ENCODE peak calls at places on chromosomes 3 and 15, in six cellular contexts. One of them, this sample, is unnamed.

GRCh38 chr3:98657429-98657828 is 64.0 kb upstream of the CPOX start:
- DNase-seq in omental fat pad: no peak
- DNase-seq in glutamatergic neuron: peak
- DNase-seq in heart left ventricle: peak
- DNase-seq in RWPE1: no peak
- DNase-seq in cardiac muscle cell: no peak
- DNase-seq in this sample: peak

GRCh38 chr15:29671308-29671981 is 150.8 kb downstream of the TJP1 start:
- DNase-seq in RWPE1: no peak
- DNase-seq in cardiac muscle cell: peak
- DNase-seq in omental fat pad: no peak
- DNase-seq in heart left ventricle: no peak
- DNase-seq in glutamatergic neuron: no peak
- DNase-seq in this sample: no peak

GRCh38 chr3:134430950-134431445 is 54.8 kb downstream of the ANAPC13 start:
- DNase-seq in glutamatergic neuron: no peak
- DNase-seq in RWPE1: no peak
- DNase-seq in omental fat pad: no peak
- DNase-seq in heart left ventricle: no peak
- DNase-seq in cardiac muscle cell: no peak
- DNase-seq in this sample: no peak

GRCh38 chr3:159252274-159252673 is 450.4 kb downstream of the MFSD1 start:
- DNase-seq in RWPE1: no peak
- DNase-seq in heart left ventricle: no peak
- DNase-seq in cardiac muscle cell: peak
- DNase-seq in omental fat pad: no peak
- DNase-seq in glutamatergic neuron: no peak
- DNase-seq in this sample: no peak

GRCh38 chr3:33426630-33427341 is 13.4 kb downstream of the UBP1 start:
- DNase-seq in cardiac muscle cell: no peak
- DNase-seq in heart left ventricle: no peak
- DNase-seq in RWPE1: no peak
- DNase-seq in glutamatergic neuron: no peak
- DNase-seq in omental fat pad: no peak
- DNase-seq in this sample: peak

GRCh38 chr15:38254065-38254883 is 1.6 kb downstream of the SPRED1 start:
- DNase-seq in cardiac muscle cell: peak
- DNase-seq in omental fat pad: no peak
- DNase-seq in RWPE1: peak
- DNase-seq in heart left ventricle: peak
- DNase-seq in glutamatergic neuron: no peak
- DNase-seq in this sample: peak

GRCh38 chr3:17478673-17479072 is 263.8 kb downstream of the TBC1D5 start:
- DNase-seq in glutamatergic neuron: no peak
- DNase-seq in cardiac muscle cell: peak
- DNase-seq in heart left ventricle: no peak
- DNase-seq in RWPE1: no peak
- DNase-seq in omental fat pad: no peak
- DNase-seq in this sample: no peak

GRCh38 chr3:12869025-12869695 is 27.8 kb upstream of the RPL32 start:
- DNase-seq in glutamatergic neuron: peak
- DNase-seq in cardiac muscle cell: peak
- DNase-seq in omental fat pad: peak
- DNase-seq in RWPE1: no peak
- DNase-seq in heart left ventricle: peak
- DNase-seq in this sample: peak

GRCh38 chr3:169822540-169822939 is 9.8 kb upstream of the LRRC34 start:
- DNase-seq in RWPE1: no peak
- DNase-seq in cardiac muscle cell: no peak
- DNase-seq in glutamatergic neuron: no peak
- DNase-seq in heart left ventricle: no peak
- DNase-seq in omental fat pad: no peak
- DNase-seq in this sample: peak

GRCh38 chr3:9780451-9780797 is 10.7 kb upstream of the CAMK1 start:
- DNase-seq in omental fat pad: no peak
- DNase-seq in heart left ventricle: no peak
- DNase-seq in glutamatergic neuron: no peak
- DNase-seq in cardiac muscle cell: no peak
- DNase-seq in RWPE1: no peak
- DNase-seq in this sample: no peak

GRCh38 chr15:59186501-59186900 is 20.1 kb upstream of the LDHAL6B start:
- DNase-seq in heart left ventricle: no peak
- DNase-seq in RWPE1: no peak
- DNase-seq in omental fat pad: no peak
- DNase-seq in cardiac muscle cell: peak
- DNase-seq in glutamatergic neuron: no peak
- DNase-seq in this sample: no peak

GRCh38 chr3:23567917-23568316 is 237.8 kb upstream of the UBE2E1 start:
- DNase-seq in omental fat pad: no peak
- DNase-seq in cardiac muscle cell: peak
- DNase-seq in heart left ventricle: peak
- DNase-seq in RWPE1: peak
- DNase-seq in glutamatergic neuron: no peak
- DNase-seq in this sample: no peak

GRCh38 chr3:8996681-8997121 is 33.4 kb upstream of the RAD18 start:
- DNase-seq in glutamatergic neuron: peak
- DNase-seq in heart left ventricle: peak
- DNase-seq in cardiac muscle cell: peak
- DNase-seq in omental fat pad: no peak
- DNase-seq in RWPE1: no peak
- DNase-seq in this sample: no peak

GRCh38 chr3:89300519-89300918 is 193.1 kb downstream of the EPHA3 start:
- DNase-seq in RWPE1: no peak
- DNase-seq in cardiac muscle cell: no peak
- DNase-seq in heart left ventricle: no peak
- DNase-seq in omental fat pad: no peak
- DNase-seq in glutamatergic neuron: no peak
- DNase-seq in this sample: no peak

GRCh38 chr15:55897560-55898336 is 95.7 kb downstream of the NEDD4 start:
- DNase-seq in RWPE1: peak
- DNase-seq in heart left ventricle: peak
- DNase-seq in glutamatergic neuron: peak
- DNase-seq in omental fat pad: no peak
- DNase-seq in cardiac muscle cell: peak
- DNase-seq in this sample: peak

GRCh38 chr3:110615454-110615853 is 456.2 kb upstream of the NECTIN3 start:
- DNase-seq in glutamatergic neuron: no peak
- DNase-seq in heart left ventricle: no peak
- DNase-seq in omental fat pad: no peak
- DNase-seq in RWPE1: no peak
- DNase-seq in cardiac muscle cell: no peak
- DNase-seq in this sample: no peak

GRCh38 chr3:195549931-195550519 is 6.9 kb upstream of the PPP1R2 start:
- DNase-seq in omental fat pad: no peak
- DNase-seq in heart left ventricle: no peak
- DNase-seq in RWPE1: no peak
- DNase-seq in glutamatergic neuron: no peak
- DNase-seq in cardiac muscle cell: peak
- DNase-seq in this sample: no peak

GRCh38 chr3:149717391-149718056 is 34.8 kb downstream of the COMMD2 start:
- DNase-seq in cardiac muscle cell: peak
- DNase-seq in omental fat pad: no peak
- DNase-seq in RWPE1: peak
- DNase-seq in heart left ventricle: peak
- DNase-seq in glutamatergic neuron: peak
- DNase-seq in this sample: peak

GRCh38 chr3:108117245-108117644 is 26.4 kb upstream of the CD47 start:
- DNase-seq in heart left ventricle: no peak
- DNase-seq in RWPE1: no peak
- DNase-seq in omental fat pad: no peak
- DNase-seq in glutamatergic neuron: no peak
- DNase-seq in cardiac muscle cell: no peak
- DNase-seq in this sample: no peak

GRCh38 chr15:61545763-61546162 is 316.7 kb upstream of the RORA start:
- DNase-seq in cardiac muscle cell: no peak
- DNase-seq in glutamatergic neuron: no peak
- DNase-seq in heart left ventricle: no peak
- DNase-seq in RWPE1: no peak
- DNase-seq in omental fat pad: no peak
- DNase-seq in this sample: no peak

GRCh38 chr15:36428102-36428845 is 151.2 kb upstream of the CDIN1 start:
- DNase-seq in RWPE1: peak
- DNase-seq in heart left ventricle: no peak
- DNase-seq in omental fat pad: no peak
- DNase-seq in cardiac muscle cell: peak
- DNase-seq in glutamatergic neuron: no peak
- DNase-seq in this sample: no peak

GRCh38 chr3:129615751-129616281 is 9.3 kb upstream of the PLXND1 start:
- DNase-seq in RWPE1: no peak
- DNase-seq in cardiac muscle cell: no peak
- DNase-seq in glutamatergic neuron: no peak
- DNase-seq in omental fat pad: peak
- DNase-seq in heart left ventricle: no peak
- DNase-seq in this sample: no peak

GRCh38 chr3:46904303-46905190 is 27.0 kb downstream of the PTH1R start:
- DNase-seq in omental fat pad: no peak
- DNase-seq in cardiac muscle cell: no peak
- DNase-seq in glutamatergic neuron: peak
- DNase-seq in RWPE1: no peak
- DNase-seq in heart left ventricle: peak
- DNase-seq in this sample: no peak

GRCh38 chr3:113035387-113035982 is 44.7 kb downstream of the GTPBP8 start:
- DNase-seq in cardiac muscle cell: peak
- DNase-seq in omental fat pad: no peak
- DNase-seq in heart left ventricle: no peak
- DNase-seq in glutamatergic neuron: no peak
- DNase-seq in RWPE1: peak
- DNase-seq in this sample: peak

GRCh38 chr3:113039546-113039945 is 48.8 kb downstream of the GTPBP8 start:
- DNase-seq in heart left ventricle: no peak
- DNase-seq in glutamatergic neuron: no peak
- DNase-seq in omental fat pad: no peak
- DNase-seq in cardiac muscle cell: no peak
- DNase-seq in RWPE1: no peak
- DNase-seq in this sample: no peak

GRCh38 chr3:113040231-113040630 is 49.4 kb downstream of the GTPBP8 start:
- DNase-seq in glutamatergic neuron: no peak
- DNase-seq in RWPE1: no peak
- DNase-seq in cardiac muscle cell: no peak
- DNase-seq in heart left ventricle: no peak
- DNase-seq in omental fat pad: no peak
- DNase-seq in this sample: no peak

GRCh38 chr3:113034011-113034410 is 43.2 kb downstream of the GTPBP8 start:
- DNase-seq in heart left ventricle: no peak
- DNase-seq in RWPE1: no peak
- DNase-seq in omental fat pad: no peak
- DNase-seq in cardiac muscle cell: peak
- DNase-seq in glutamatergic neuron: no peak
- DNase-seq in this sample: no peak

GRCh38 chr3:113038326-113038725 is 47.5 kb downstream of the GTPBP8 start:
- DNase-seq in glutamatergic neuron: no peak
- DNase-seq in RWPE1: no peak
- DNase-seq in heart left ventricle: no peak
- DNase-seq in omental fat pad: no peak
- DNase-seq in cardiac muscle cell: no peak
- DNase-seq in this sample: peak
- TF ChIP-seq CTCF in glutamatergic neuron: no peak
- TF ChIP-seq CTCF in RWPE1: no peak
- TF ChIP-seq CTCF in heart left ventricle: no peak
- TF ChIP-seq CTCF in omental fat pad: no peak
- TF ChIP-seq CTCF in cardiac muscle cell: no peak
- TF ChIP-seq CTCF in this sample: no peak

DNA sequence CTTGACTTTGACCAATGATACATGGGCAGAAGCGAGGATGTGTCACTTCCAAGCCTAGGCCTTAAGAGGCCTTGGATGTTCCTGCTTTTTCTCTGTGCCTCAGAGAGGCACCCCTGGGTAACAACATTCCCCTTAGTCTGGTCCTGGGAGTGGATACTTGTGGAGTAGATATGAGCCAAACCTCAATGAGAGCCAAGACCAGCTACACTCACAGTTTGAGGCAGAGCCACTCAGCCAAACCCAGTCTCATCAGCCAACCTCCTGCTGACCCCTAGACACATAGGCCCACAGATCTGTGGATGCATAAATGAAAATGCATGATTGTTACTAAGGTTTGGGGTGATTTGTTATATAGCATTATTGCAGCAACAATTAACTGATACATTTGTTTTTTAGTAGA is 114.2 kb downstream of the ZNF621 start:
- DNase-seq in cardiac muscle cell: no peak
- DNase-seq in RWPE1: no peak
- DNase-seq in glutamatergic neuron: no peak
- DNase-seq in omental fat pad: no peak
- DNase-seq in heart left ventricle: no peak
- DNase-seq in this sample: no peak
- TF ChIP-seq CTCF in cardiac muscle cell: no peak
- TF ChIP-seq CTCF in RWPE1: no peak
- TF ChIP-seq CTCF in glutamatergic neuron: no peak
- TF ChIP-seq CTCF in omental fat pad: no peak
- TF ChIP-seq CTCF in heart left ventricle: no peak
- TF ChIP-seq CTCF in this sample: no peak

DNA sequence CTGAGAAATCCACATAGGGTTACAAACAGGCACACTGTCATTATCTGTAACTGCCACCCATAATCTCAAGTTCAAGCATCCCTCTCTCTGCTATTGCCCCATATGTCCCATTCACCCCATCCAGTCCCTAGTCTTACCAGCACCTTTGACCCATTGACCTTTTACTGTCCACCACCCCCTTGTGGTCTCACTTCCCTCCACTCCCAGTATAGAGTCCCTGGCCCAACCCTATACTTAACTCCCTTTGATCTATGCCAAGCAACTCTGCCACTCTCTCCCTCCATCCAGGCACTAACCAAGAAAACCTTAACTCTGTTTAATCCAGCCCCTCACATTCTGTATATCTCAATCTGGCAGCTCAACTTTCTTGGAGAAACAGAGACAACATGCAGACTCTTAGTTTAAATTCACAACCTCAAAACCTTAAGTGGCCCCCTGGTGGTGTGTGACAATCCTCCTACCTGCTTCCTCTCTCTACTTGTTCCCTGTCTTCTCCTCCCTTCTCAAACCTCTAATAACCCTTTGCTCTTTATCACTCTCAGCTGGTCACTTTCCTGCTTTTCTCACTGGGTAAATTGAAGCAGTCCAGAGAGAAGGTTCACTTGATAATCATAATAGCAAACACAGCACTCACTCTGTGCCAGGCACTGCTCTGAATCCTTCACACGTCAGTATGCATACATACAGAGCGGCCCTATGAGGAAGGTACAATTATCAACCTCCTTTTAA is 162.7 kb downstream of the STT3B start:
- DNase-seq in RWPE1: no peak
- DNase-seq in glutamatergic neuron: no peak
- DNase-seq in omental fat pad: no peak
- DNase-seq in cardiac muscle cell: no peak
- DNase-seq in heart left ventricle: no peak
- DNase-seq in this sample: peak
- TF ChIP-seq CTCF in RWPE1: no peak
- TF ChIP-seq CTCF in glutamatergic neuron: peak
- TF ChIP-seq CTCF in omental fat pad: no peak
- TF ChIP-seq CTCF in cardiac muscle cell: peak
- TF ChIP-seq CTCF in heart left ventricle: no peak
- TF ChIP-seq CTCF in this sample: peak

DNA sequence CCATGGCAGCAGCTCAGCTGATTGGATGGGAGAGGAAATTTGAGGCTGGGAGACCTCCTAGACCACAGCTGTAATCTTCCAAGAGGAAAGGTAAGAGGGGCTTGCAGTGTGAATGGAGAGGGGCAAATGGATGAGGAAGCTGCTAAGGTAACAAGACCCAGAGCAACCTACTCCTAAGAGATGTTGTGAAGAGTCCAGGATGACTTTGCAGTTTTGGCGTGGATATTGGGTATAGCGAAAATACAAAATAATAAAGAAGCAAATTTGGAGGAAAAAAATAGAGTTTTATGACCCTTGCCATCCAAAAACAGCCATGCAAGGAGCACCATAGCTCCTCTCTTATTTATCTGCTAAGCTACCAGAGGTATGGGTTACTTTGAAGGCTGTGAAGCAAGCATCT is 186.6 kb downstream of the GREM1 start:
- DNase-seq in heart left ventricle: no peak
- DNase-seq in RWPE1: no peak
- DNase-seq in cardiac muscle cell: no peak
- DNase-seq in omental fat pad: no peak
- DNase-seq in glutamatergic neuron: no peak
- DNase-seq in this sample: no peak
- TF ChIP-seq CTCF in heart left ventricle: no peak
- TF ChIP-seq CTCF in RWPE1: no peak
- TF ChIP-seq CTCF in cardiac muscle cell: no peak
- TF ChIP-seq CTCF in omental fat pad: no peak
- TF ChIP-seq CTCF in glutamatergic neuron: no peak
- TF ChIP-seq CTCF in this sample: no peak